ENCODE peak calls at places on chromosomes 13 and 19, in ten cellular contexts. One of them, this sample, is unnamed.

GRCh38 chr19:43467730-43468129 is 2.3 kb upstream of the LYPD3 start:
- DNase-seq in CD4-positive, alpha-beta T cell: no peak
- DNase-seq in tibial nerve: no peak
- DNase-seq in left lung: no peak
- DNase-seq in Peyer's patch: no peak
- DNase-seq in IMR-90: peak; percentile 70
- DNase-seq in AG04450: no peak
- DNase-seq in CD8-positive, alpha-beta T cell: no peak
- DNase-seq in body of pancreas: no peak
- DNase-seq in stomach: no peak
- DNase-seq in this sample: no peak

GRCh38 chr13:71873418-71874276 is 6.6 kb upstream of the DACH1 start:
- DNase-seq in CD4-positive, alpha-beta T cell: no peak
- DNase-seq in tibial nerve: no peak
- DNase-seq in left lung: no peak
- DNase-seq in Peyer's patch: no peak
- DNase-seq in IMR-90: no peak
- DNase-seq in AG04450: no peak
- DNase-seq in CD8-positive, alpha-beta T cell: no peak
- DNase-seq in body of pancreas: no peak
- DNase-seq in stomach: no peak
- DNase-seq in this sample: no peak

GRCh38 chr19:3986260-3987041 is 1.2 kb upstream of the EEF2 start:
- DNase-seq in CD4-positive, alpha-beta T cell: peak; percentile 41
- DNase-seq in tibial nerve: no peak
- DNase-seq in left lung: no peak
- DNase-seq in Peyer's patch: peak; percentile 82
- DNase-seq in IMR-90: peak; percentile 73
- DNase-seq in AG04450: no peak
- DNase-seq in CD8-positive, alpha-beta T cell: peak; percentile 61
- DNase-seq in body of pancreas: peak; percentile 78
- DNase-seq in stomach: peak; percentile 57
- DNase-seq in this sample: no peak

GRCh38 chr19:49718511-49718910 is 27.6 kb downstream of the CPT1C start:
- DNase-seq in CD4-positive, alpha-beta T cell: no peak
- DNase-seq in tibial nerve: no peak
- DNase-seq in left lung: no peak
- DNase-seq in Peyer's patch: no peak
- DNase-seq in IMR-90: peak; percentile 35
- DNase-seq in AG04450: no peak
- DNase-seq in CD8-positive, alpha-beta T cell: no peak
- DNase-seq in body of pancreas: no peak
- DNase-seq in stomach: no peak
- DNase-seq in this sample: no peak

GRCh38 chr19:44924243-44924725 is 9.9 kb downstream of the APOC1 start:
- DNase-seq in CD4-positive, alpha-beta T cell: no peak
- DNase-seq in tibial nerve: no peak
- DNase-seq in left lung: no peak
- DNase-seq in Peyer's patch: no peak
- DNase-seq in IMR-90: no peak
- DNase-seq in AG04450: no peak
- DNase-seq in CD8-positive, alpha-beta T cell: no peak
- DNase-seq in body of pancreas: no peak
- DNase-seq in stomach: no peak
- DNase-seq in this sample: no peak

GRCh38 chr13:79989251-79989661 is 351.7 kb downstream of the SPRY2 start:
- DNase-seq in CD4-positive, alpha-beta T cell: no peak
- DNase-seq in tibial nerve: no peak
- DNase-seq in left lung: no peak
- DNase-seq in Peyer's patch: no peak
- DNase-seq in IMR-90: peak; percentile 56
- DNase-seq in AG04450: no peak
- DNase-seq in CD8-positive, alpha-beta T cell: no peak
- DNase-seq in body of pancreas: no peak
- DNase-seq in stomach: no peak
- DNase-seq in this sample: no peak

GRCh38 chr13:104773775-104774174 is 1707.6 kb upstream of the SLC10A2 start:
- DNase-seq in CD4-positive, alpha-beta T cell: no peak
- DNase-seq in tibial nerve: no peak
- DNase-seq in left lung: no peak
- DNase-seq in Peyer's patch: no peak
- DNase-seq in IMR-90: peak; percentile 54
- DNase-seq in AG04450: peak; percentile 21
- DNase-seq in CD8-positive, alpha-beta T cell: no peak
- DNase-seq in body of pancreas: no peak
- DNase-seq in stomach: no peak
- DNase-seq in this sample: no peak

GRCh38 chr19:16078311-16078758 is 2.0 kb downstream of the TPM4 start:
- DNase-seq in CD4-positive, alpha-beta T cell: no peak
- DNase-seq in tibial nerve: no peak
- DNase-seq in left lung: peak; percentile 31
- DNase-seq in Peyer's patch: no peak
- DNase-seq in IMR-90: peak; percentile 69
- DNase-seq in AG04450: no peak
- DNase-seq in CD8-positive, alpha-beta T cell: no peak
- DNase-seq in body of pancreas: no peak
- DNase-seq in stomach: no peak
- DNase-seq in this sample: no peak

GRCh38 chr13:72565893-72566292 is 161.5 kb downstream of the MZT1 start:
- DNase-seq in CD4-positive, alpha-beta T cell: no peak
- DNase-seq in tibial nerve: no peak
- DNase-seq in left lung: no peak
- DNase-seq in Peyer's patch: no peak
- DNase-seq in IMR-90: peak; percentile 15
- DNase-seq in AG04450: no peak
- DNase-seq in CD8-positive, alpha-beta T cell: no peak
- DNase-seq in body of pancreas: no peak
- DNase-seq in stomach: no peak
- DNase-seq in this sample: no peak

GRCh38 chr13:20503088-20504083 is 22.3 kb downstream of the CRYL1 start:
- DNase-seq in CD4-positive, alpha-beta T cell: no peak
- DNase-seq in tibial nerve: no peak
- DNase-seq in left lung: no peak
- DNase-seq in Peyer's patch: no peak
- DNase-seq in IMR-90: no peak
- DNase-seq in AG04450: no peak
- DNase-seq in CD8-positive, alpha-beta T cell: no peak
- DNase-seq in body of pancreas: no peak
- DNase-seq in stomach: no peak
- DNase-seq in this sample: no peak

GRCh38 chr13:33322474-33322827 is 36.9 kb upstream of the STARD13 start:
- DNase-seq in CD4-positive, alpha-beta T cell: no peak
- DNase-seq in tibial nerve: no peak
- DNase-seq in left lung: no peak
- DNase-seq in Peyer's patch: peak; percentile 60
- DNase-seq in IMR-90: peak; percentile 95
- DNase-seq in AG04450: peak; percentile 84
- DNase-seq in CD8-positive, alpha-beta T cell: no peak
- DNase-seq in body of pancreas: peak; percentile 22
- DNase-seq in stomach: no peak
- DNase-seq in this sample: no peak

GRCh38 chr13:101648766-101649489 is 196.5 kb downstream of the ITGBL1 start:
- DNase-seq in CD4-positive, alpha-beta T cell: no peak
- DNase-seq in tibial nerve: no peak
- DNase-seq in left lung: no peak
- DNase-seq in Peyer's patch: no peak
- DNase-seq in IMR-90: no peak
- DNase-seq in AG04450: no peak
- DNase-seq in CD8-positive, alpha-beta T cell: no peak
- DNase-seq in body of pancreas: no peak
- DNase-seq in stomach: no peak
- DNase-seq in this sample: no peak

GRCh38 chr13:99215466-99215865 is 14.8 kb downstream of the UBAC2 start:
- DNase-seq in CD4-positive, alpha-beta T cell: peak; percentile 61
- DNase-seq in tibial nerve: no peak
- DNase-seq in left lung: no peak
- DNase-seq in Peyer's patch: peak; percentile 77
- DNase-seq in IMR-90: no peak
- DNase-seq in AG04450: no peak
- DNase-seq in CD8-positive, alpha-beta T cell: peak; percentile 70
- DNase-seq in body of pancreas: no peak
- DNase-seq in stomach: no peak
- DNase-seq in this sample: no peak

GRCh38 chr13:107373551-107373950 is 805.6 kb upstream of the ARGLU1 start:
- DNase-seq in CD4-positive, alpha-beta T cell: no peak
- DNase-seq in tibial nerve: no peak
- DNase-seq in left lung: no peak
- DNase-seq in Peyer's patch: no peak
- DNase-seq in IMR-90: peak; percentile 91
- DNase-seq in AG04450: peak; percentile 65
- DNase-seq in CD8-positive, alpha-beta T cell: no peak
- DNase-seq in body of pancreas: no peak
- DNase-seq in stomach: no peak
- DNase-seq in this sample: no peak

GRCh38 chr13:22735381-22735995 is 445.3 kb upstream of the SGCG start:
- DNase-seq in CD4-positive, alpha-beta T cell: no peak
- DNase-seq in tibial nerve: no peak
- DNase-seq in left lung: no peak
- DNase-seq in Peyer's patch: no peak
- DNase-seq in IMR-90: no peak
- DNase-seq in AG04450: no peak
- DNase-seq in CD8-positive, alpha-beta T cell: no peak
- DNase-seq in body of pancreas: no peak
- DNase-seq in stomach: no peak
- DNase-seq in this sample: no peak

GRCh38 chr19:46571495-46571894 is 29.6 kb upstream of the CALM3 start:
- DNase-seq in CD4-positive, alpha-beta T cell: no peak
- DNase-seq in tibial nerve: no peak
- DNase-seq in left lung: no peak
- DNase-seq in Peyer's patch: no peak
- DNase-seq in IMR-90: no peak
- DNase-seq in AG04450: no peak
- DNase-seq in CD8-positive, alpha-beta T cell: no peak
- DNase-seq in body of pancreas: no peak
- DNase-seq in stomach: no peak
- DNase-seq in this sample: no peak

DNA sequence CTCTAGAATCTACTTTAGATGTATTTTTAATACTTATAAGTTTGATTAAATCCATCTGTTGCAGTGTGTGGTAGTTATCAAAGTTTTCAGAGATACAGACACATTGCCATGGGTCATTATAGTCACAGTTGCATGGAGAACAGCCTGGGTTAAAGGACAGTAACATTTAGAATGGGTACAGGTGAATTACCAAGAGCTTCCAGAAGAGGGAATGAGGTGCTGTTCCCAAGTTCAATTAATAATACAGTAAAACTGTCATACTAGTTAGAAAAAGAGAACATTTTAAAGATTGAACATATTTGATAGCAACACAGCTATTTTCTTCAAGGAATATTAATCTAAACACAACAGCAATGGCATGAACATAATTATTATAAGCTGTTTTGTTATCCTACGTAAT is 322.6 kb upstream of the SLC10A2 start:
- DNase-seq in CD4-positive, alpha-beta T cell: no peak
- DNase-seq in tibial nerve: no peak
- DNase-seq in left lung: no peak
- DNase-seq in Peyer's patch: no peak
- DNase-seq in IMR-90: no peak
- DNase-seq in AG04450: no peak
- DNase-seq in CD8-positive, alpha-beta T cell: no peak
- DNase-seq in body of pancreas: no peak
- DNase-seq in stomach: no peak
- DNase-seq in this sample: no peak
- TF ChIP-seq CTCF in CD4-positive, alpha-beta T cell: no peak
- TF ChIP-seq CTCF in tibial nerve: no peak
- TF ChIP-seq CTCF in left lung: no peak
- TF ChIP-seq CTCF in Peyer's patch: peak; percentile 18
- TF ChIP-seq CTCF in IMR-90: no peak
- TF ChIP-seq CTCF in AG04450: no peak
- TF ChIP-seq CTCF in CD8-positive, alpha-beta T cell: no peak
- TF ChIP-seq CTCF in body of pancreas: peak; percentile 14
- TF ChIP-seq CTCF in stomach: no peak
- TF ChIP-seq CTCF in this sample: no peak

DNA sequence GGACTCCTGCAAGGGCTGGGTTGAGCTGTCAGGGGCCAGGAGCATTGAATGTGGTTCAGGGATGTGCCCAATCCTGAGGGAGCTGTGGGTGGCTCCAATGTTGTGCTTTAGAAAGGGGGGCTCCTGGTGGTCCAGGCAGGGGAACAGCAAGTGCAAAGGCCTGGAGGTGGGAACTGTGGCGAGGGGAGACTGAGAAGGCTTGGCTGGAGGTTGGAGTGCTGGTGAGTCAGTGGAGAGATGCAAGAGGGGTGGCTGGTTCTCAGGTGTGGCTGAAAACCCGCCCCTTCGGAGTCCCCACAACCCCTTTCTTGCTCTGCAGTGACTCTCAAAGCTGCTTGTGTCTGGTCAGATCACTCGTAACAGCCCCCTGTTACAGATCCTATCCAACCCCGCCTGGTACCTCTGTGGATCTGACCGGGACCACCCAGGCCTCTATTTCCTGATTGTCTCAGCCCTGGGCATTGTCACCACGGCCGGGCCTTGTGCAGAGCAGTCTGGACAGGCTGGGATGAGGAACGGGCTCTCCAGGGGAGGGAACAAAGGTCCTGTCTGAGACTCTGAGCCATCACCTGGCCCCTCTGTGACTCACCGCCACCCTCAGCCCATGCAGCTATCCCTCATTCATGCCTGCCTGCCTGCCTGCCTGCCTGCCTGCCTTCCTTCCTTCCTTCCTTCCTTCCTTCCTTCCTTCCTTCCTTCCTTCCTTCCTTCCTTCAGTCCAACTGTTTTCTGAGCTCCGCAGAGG is 1.4 kb upstream of the KCNN1 start:
- DNase-seq in CD4-positive, alpha-beta T cell: no peak
- DNase-seq in tibial nerve: no peak
- DNase-seq in left lung: no peak
- DNase-seq in Peyer's patch: no peak
- DNase-seq in IMR-90: no peak
- DNase-seq in AG04450: no peak
- DNase-seq in CD8-positive, alpha-beta T cell: no peak
- DNase-seq in body of pancreas: no peak
- DNase-seq in stomach: no peak
- DNase-seq in this sample: no peak
- H3K27me3 ChIP-seq in CD4-positive, alpha-beta T cell: peaks cover 30% of the 10 kb centered on the region
- H3K27me3 ChIP-seq in tibial nerve: no peaks in the 10 kb centered on the region
- H3K27me3 ChIP-seq in left lung: peaks cover 89% of the 10 kb centered on the region
- H3K27me3 ChIP-seq in Peyer's patch: no peaks in the 10 kb centered on the region
- H3K27me3 ChIP-seq in IMR-90: peaks cover 62% of the 10 kb centered on the region
- H3K27me3 ChIP-seq in AG04450: peaks cover 39% of the 10 kb centered on the region
- H3K27me3 ChIP-seq in CD8-positive, alpha-beta T cell: peaks cover 10% of the 10 kb centered on the region
- H3K27me3 ChIP-seq in body of pancreas: peaks cover 14% of the 10 kb centered on the region
- H3K27me3 ChIP-seq in stomach: peaks cover 84% of the 10 kb centered on the region
- H3K27me3 ChIP-seq in this sample: peaks cover 5% of the 10 kb centered on the region

GRCh38 chr13:96984061-96984508 is 10.2 kb downstream of the OXGR1 start:
- DNase-seq in CD4-positive, alpha-beta T cell: no peak
- DNase-seq in tibial nerve: no peak
- DNase-seq in left lung: peak; percentile 43
- DNase-seq in Peyer's patch: peak; percentile 65
- DNase-seq in IMR-90: no peak
- DNase-seq in AG04450: no peak
- DNase-seq in CD8-positive, alpha-beta T cell: no peak
- DNase-seq in body of pancreas: peak; percentile 81
- DNase-seq in stomach: peak; percentile 78
- DNase-seq in this sample: no peak
- TF ChIP-seq CTCF in CD4-positive, alpha-beta T cell: no peak
- TF ChIP-seq CTCF in tibial nerve: no peak
- TF ChIP-seq CTCF in left lung: no peak
- TF ChIP-seq CTCF in Peyer's patch: peak; percentile 43
- TF ChIP-seq CTCF in IMR-90: no peak
- TF ChIP-seq CTCF in AG04450: no peak
- TF ChIP-seq CTCF in CD8-positive, alpha-beta T cell: no peak
- TF ChIP-seq CTCF in body of pancreas: peak; percentile 54
- TF ChIP-seq CTCF in stomach: no peak
- TF ChIP-seq CTCF in this sample: no peak

GRCh38 chr19:14111486-14111885 is 6.1 kb downstream of the PRKACA start:
- DNase-seq in CD4-positive, alpha-beta T cell: no peak
- DNase-seq in tibial nerve: no peak
- DNase-seq in left lung: no peak
- DNase-seq in Peyer's patch: no peak
- DNase-seq in IMR-90: no peak
- DNase-seq in AG04450: no peak
- DNase-seq in CD8-positive, alpha-beta T cell: no peak
- DNase-seq in body of pancreas: no peak
- DNase-seq in stomach: no peak
- DNase-seq in this sample: no peak
- H3K27me3 ChIP-seq in CD4-positive, alpha-beta T cell: no peaks in the 10 kb centered on the region
- H3K27me3 ChIP-seq in tibial nerve: no peaks in the 10 kb centered on the region
- H3K27me3 ChIP-seq in left lung: no peaks in the 10 kb centered on the region
- H3K27me3 ChIP-seq in Peyer's patch: no peaks in the 10 kb centered on the region
- H3K27me3 ChIP-seq in IMR-90: no peaks in the 10 kb centered on the region
- H3K27me3 ChIP-seq in AG04450: no peaks in the 10 kb centered on the region
- H3K27me3 ChIP-seq in CD8-positive, alpha-beta T cell: no peaks in the 10 kb centered on the region
- H3K27me3 ChIP-seq in body of pancreas: no peaks in the 10 kb centered on the region
- H3K27me3 ChIP-seq in stomach: no peaks in the 10 kb centered on the region
- H3K27me3 ChIP-seq in this sample: no peaks in the 10 kb centered on the region

This sample was measured in thoracic aorta.